ENCODE peak calls at places on chromosome 10, in seven cellular contexts. One of them, this sample, is unnamed.

GRCh38 chr10:82660983-82661382 is 786.0 kb downstream of the NRG3 start:
- DNase-seq in Caco-2: no peak
- DNase-seq in thoracic aorta: no peak
- DNase-seq in skeletal muscle cell: no peak
- DNase-seq in GM12865: no peak
- DNase-seq in adipocyte: no peak
- DNase-seq in uterus: no peak
- DNase-seq in this sample: no peak

GRCh38 chr10:113290137-113290536 is 262.7 kb upstream of the HABP2 start:
- DNase-seq in thoracic aorta: no peak
- DNase-seq in uterus: no peak
- DNase-seq in GM12865: no peak
- DNase-seq in Caco-2: no peak
- DNase-seq in adipocyte: no peak
- DNase-seq in skeletal muscle cell: no peak
- DNase-seq in this sample: no peak

GRCh38 chr10:103197177-103197576 is 4.1 kb upstream of the NT5C2 start:
- DNase-seq in thoracic aorta: peak
- DNase-seq in GM12865: no peak
- DNase-seq in skeletal muscle cell: no peak
- DNase-seq in Caco-2: no peak
- DNase-seq in adipocyte: peak
- DNase-seq in uterus: no peak
- DNase-seq in this sample: no peak

GRCh38 chr10:117216611-117217195 is 19.4 kb downstream of the KCNK18 start:
- DNase-seq in skeletal muscle cell: peak
- DNase-seq in Caco-2: peak
- DNase-seq in uterus: peak
- DNase-seq in thoracic aorta: no peak
- DNase-seq in adipocyte: peak
- DNase-seq in GM12865: peak
- DNase-seq in this sample: peak

GRCh38 chr10:28838908-28839307 is 161.6 kb downstream of the BAMBI start:
- DNase-seq in GM12865: no peak
- DNase-seq in skeletal muscle cell: no peak
- DNase-seq in uterus: no peak
- DNase-seq in thoracic aorta: no peak
- DNase-seq in Caco-2: peak
- DNase-seq in adipocyte: no peak
- DNase-seq in this sample: no peak

GRCh38 chr10:30185916-30186315 is 126.5 kb upstream of the JCAD start:
- DNase-seq in GM12865: no peak
- DNase-seq in Caco-2: no peak
- DNase-seq in adipocyte: peak
- DNase-seq in thoracic aorta: no peak
- DNase-seq in uterus: no peak
- DNase-seq in skeletal muscle cell: peak
- DNase-seq in this sample: no peak

GRCh38 chr10:122173337-122173736 is 97.8 kb upstream of the BTBD16 start:
- DNase-seq in skeletal muscle cell: no peak
- DNase-seq in GM12865: no peak
- DNase-seq in adipocyte: no peak
- DNase-seq in Caco-2: no peak
- DNase-seq in thoracic aorta: no peak
- DNase-seq in uterus: no peak
- DNase-seq in this sample: no peak

GRCh38 chr10:89426230-89426868 is 12.0 kb downstream of the IFIT5 start:
- DNase-seq in Caco-2: no peak
- DNase-seq in adipocyte: peak
- DNase-seq in uterus: no peak
- DNase-seq in thoracic aorta: no peak
- DNase-seq in GM12865: peak
- DNase-seq in skeletal muscle cell: no peak
- DNase-seq in this sample: no peak

GRCh38 chr10:482036-482435 is 207.4 kb downstream of the DIP2C start:
- DNase-seq in skeletal muscle cell: no peak
- DNase-seq in GM12865: no peak
- DNase-seq in adipocyte: no peak
- DNase-seq in Caco-2: no peak
- DNase-seq in thoracic aorta: no peak
- DNase-seq in uterus: no peak
- DNase-seq in this sample: no peak

GRCh38 chr10:78830062-78830974 is 238.4 kb upstream of the ZMIZ1 start:
- DNase-seq in skeletal muscle cell: no peak
- DNase-seq in Caco-2: no peak
- DNase-seq in thoracic aorta: no peak
- DNase-seq in GM12865: no peak
- DNase-seq in uterus: no peak
- DNase-seq in adipocyte: peak
- DNase-seq in this sample: no peak

GRCh38 chr10:101840102-101840684 is 3.4 kb downstream of the KCNIP2 start:
- DNase-seq in adipocyte: peak
- DNase-seq in Caco-2: no peak
- DNase-seq in skeletal muscle cell: no peak
- DNase-seq in thoracic aorta: no peak
- DNase-seq in uterus: no peak
- DNase-seq in GM12865: peak
- DNase-seq in this sample: no peak
- H3K4me3 ChIP-seq in adipocyte: peak
- H3K4me3 ChIP-seq in Caco-2: peak
- H3K4me3 ChIP-seq in skeletal muscle cell: peak
- H3K4me3 ChIP-seq in thoracic aorta: peak
- H3K4me3 ChIP-seq in uterus: no peak
- H3K4me3 ChIP-seq in GM12865: peak
- H3K4me3 ChIP-seq in this sample: peak

GRCh38 chr10:75406158-75407065 is 4.8 kb upstream of the ZNF503 start:
- DNase-seq in Caco-2: no peak
- DNase-seq in skeletal muscle cell: no peak
- DNase-seq in uterus: no peak
- DNase-seq in thoracic aorta: no peak
- DNase-seq in adipocyte: no peak
- DNase-seq in GM12865: no peak
- DNase-seq in this sample: peak

GRCh38 chr10:75408512-75408881 is 6.9 kb upstream of the ZNF503 start:
- DNase-seq in adipocyte: peak
- DNase-seq in skeletal muscle cell: no peak
- DNase-seq in Caco-2: no peak
- DNase-seq in GM12865: no peak
- DNase-seq in thoracic aorta: no peak
- DNase-seq in uterus: peak
- DNase-seq in this sample: no peak

GRCh38 chr10:75407716-75408511 is 6.3 kb upstream of the ZNF503 start:
- DNase-seq in adipocyte: peak
- DNase-seq in skeletal muscle cell: no peak
- DNase-seq in uterus: peak
- DNase-seq in GM12865: no peak
- DNase-seq in thoracic aorta: no peak
- DNase-seq in Caco-2: no peak
- DNase-seq in this sample: peak

GRCh38 chr10:75405201-75406143 is 3.9 kb upstream of the ZNF503 start:
- DNase-seq in skeletal muscle cell: no peak
- DNase-seq in GM12865: no peak
- DNase-seq in thoracic aorta: no peak
- DNase-seq in Caco-2: peak
- DNase-seq in uterus: peak
- DNase-seq in adipocyte: no peak
- DNase-seq in this sample: no peak

DNA sequence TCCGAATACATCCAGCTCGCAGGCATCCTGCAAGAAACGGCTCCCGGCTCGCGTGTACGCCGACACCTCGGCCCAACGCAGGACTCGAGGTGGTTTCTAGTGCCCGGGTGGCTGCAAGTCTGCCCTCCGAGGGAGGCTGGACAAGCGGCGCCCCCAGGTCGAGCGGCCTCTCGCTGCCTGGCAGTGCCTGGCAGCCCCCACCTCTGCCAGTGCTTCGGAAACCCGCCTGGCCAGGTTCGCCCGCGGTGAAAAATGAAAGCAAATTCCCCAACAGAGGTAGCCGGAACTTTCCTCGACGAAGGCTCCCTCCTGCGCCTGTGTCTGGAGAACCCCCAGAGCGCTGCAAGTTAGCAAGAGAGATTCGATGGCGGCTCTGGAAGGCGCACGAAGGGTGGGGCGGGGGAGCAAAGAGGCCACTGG is 5.7 kb upstream of the ZNF503 start:
- DNase-seq in thoracic aorta: no peak
- DNase-seq in Caco-2: no peak
- DNase-seq in skeletal muscle cell: no peak
- DNase-seq in adipocyte: no peak
- DNase-seq in GM12865: no peak
- DNase-seq in uterus: peak
- DNase-seq in this sample: no peak
- H3K4me3 ChIP-seq in thoracic aorta: peak
- H3K4me3 ChIP-seq in Caco-2: no peak
- H3K4me3 ChIP-seq in skeletal muscle cell: no peak
- H3K4me3 ChIP-seq in adipocyte: peak
- H3K4me3 ChIP-seq in GM12865: no peak
- H3K4me3 ChIP-seq in uterus: peak
- H3K4me3 ChIP-seq in this sample: no peak

DNA sequence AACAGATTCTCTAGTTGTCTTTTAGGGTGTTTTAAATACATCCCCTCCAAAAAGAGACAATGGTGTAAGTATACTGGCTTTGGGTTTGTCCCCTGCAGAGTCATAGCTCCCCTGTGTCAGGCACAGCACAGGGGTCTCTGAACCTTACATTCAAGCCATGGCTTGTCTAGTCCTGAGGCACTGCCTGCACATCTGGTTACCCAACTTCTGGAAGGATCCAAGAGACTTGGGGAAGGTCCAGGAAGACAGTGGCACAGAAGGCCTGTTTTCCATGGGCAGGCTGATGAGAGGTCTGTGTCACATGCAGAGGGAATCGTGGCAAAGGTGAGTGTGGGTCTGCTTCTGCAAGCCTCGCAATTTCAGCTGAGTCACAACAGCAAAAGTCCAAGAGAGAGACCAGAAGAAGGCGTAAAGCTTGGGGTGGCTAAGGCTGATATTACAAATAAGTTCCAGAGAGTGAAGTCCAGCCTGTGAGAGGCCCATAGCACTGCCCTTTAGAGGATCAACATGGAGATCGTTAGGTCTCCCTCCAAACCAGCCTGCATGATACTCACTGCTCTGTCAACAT is 28.3 kb upstream of the BMPR1A start:
- DNase-seq in adipocyte: no peak
- DNase-seq in skeletal muscle cell: no peak
- DNase-seq in uterus: no peak
- DNase-seq in GM12865: no peak
- DNase-seq in Caco-2: no peak
- DNase-seq in thoracic aorta: no peak
- DNase-seq in this sample: no peak
- H3K4me3 ChIP-seq in adipocyte: no peak
- H3K4me3 ChIP-seq in skeletal muscle cell: no peak
- H3K4me3 ChIP-seq in uterus: no peak
- H3K4me3 ChIP-seq in GM12865: no peak
- H3K4me3 ChIP-seq in Caco-2: no peak
- H3K4me3 ChIP-seq in thoracic aorta: no peak
- H3K4me3 ChIP-seq in this sample: no peak

GRCh38 chr10:34526758-34527730 is 288.1 kb downstream of the PARD3 start:
- DNase-seq in uterus: no peak
- DNase-seq in skeletal muscle cell: peak
- DNase-seq in GM12865: peak
- DNase-seq in Caco-2: no peak
- DNase-seq in adipocyte: peak
- DNase-seq in thoracic aorta: no peak
- DNase-seq in this sample: peak
- H3K4me3 ChIP-seq in uterus: no peak
- H3K4me3 ChIP-seq in skeletal muscle cell: no peak
- H3K4me3 ChIP-seq in GM12865: no peak
- H3K4me3 ChIP-seq in Caco-2: no peak
- H3K4me3 ChIP-seq in adipocyte: peak
- H3K4me3 ChIP-seq in thoracic aorta: peak
- H3K4me3 ChIP-seq in this sample: no peak

GRCh38 chr10:120514035-120514620 is 57.1 kb downstream of the PLPP4 start:
- DNase-seq in Caco-2: peak
- DNase-seq in uterus: no peak
- DNase-seq in adipocyte: peak
- DNase-seq in GM12865: peak
- DNase-seq in thoracic aorta: no peak
- DNase-seq in skeletal muscle cell: no peak
- DNase-seq in this sample: no peak

GRCh38 chr10:120514959-120515358 is 57.9 kb downstream of the PLPP4 start:
- DNase-seq in skeletal muscle cell: no peak
- DNase-seq in GM12865: no peak
- DNase-seq in uterus: no peak
- DNase-seq in adipocyte: no peak
- DNase-seq in thoracic aorta: no peak
- DNase-seq in Caco-2: no peak
- DNase-seq in this sample: no peak

GRCh38 chr10:120516426-120516825 is 59.4 kb downstream of the PLPP4 start:
- DNase-seq in skeletal muscle cell: no peak
- DNase-seq in adipocyte: no peak
- DNase-seq in GM12865: no peak
- DNase-seq in uterus: no peak
- DNase-seq in thoracic aorta: no peak
- DNase-seq in Caco-2: no peak
- DNase-seq in this sample: no peak

GRCh38 chr10:120511165-120511564 is 54.1 kb downstream of the PLPP4 start:
- DNase-seq in thoracic aorta: no peak
- DNase-seq in Caco-2: no peak
- DNase-seq in skeletal muscle cell: no peak
- DNase-seq in adipocyte: no peak
- DNase-seq in GM12865: no peak
- DNase-seq in uterus: no peak
- DNase-seq in this sample: no peak

GRCh38 chr10:120513307-120513706 is 56.3 kb downstream of the PLPP4 start:
- DNase-seq in GM12865: no peak
- DNase-seq in thoracic aorta: no peak
- DNase-seq in adipocyte: no peak
- DNase-seq in uterus: no peak
- DNase-seq in skeletal muscle cell: no peak
- DNase-seq in Caco-2: no peak
- DNase-seq in this sample: no peak
- H3K4me3 ChIP-seq in GM12865: no peak
- H3K4me3 ChIP-seq in thoracic aorta: no peak
- H3K4me3 ChIP-seq in adipocyte: no peak
- H3K4me3 ChIP-seq in uterus: no peak
- H3K4me3 ChIP-seq in skeletal muscle cell: no peak
- H3K4me3 ChIP-seq in Caco-2: no peak
- H3K4me3 ChIP-seq in this sample: no peak

GRCh38 chr10:129956902-129957673 is 7.0 kb downstream of the EBF3 start:
- DNase-seq in GM12865: no peak
- DNase-seq in Caco-2: no peak
- DNase-seq in thoracic aorta: no peak
- DNase-seq in uterus: no peak
- DNase-seq in skeletal muscle cell: no peak
- DNase-seq in adipocyte: no peak
- DNase-seq in this sample: no peak

GRCh38 chr10:129958686-129959543 is 5.2 kb downstream of the EBF3 start:
- DNase-seq in uterus: peak
- DNase-seq in Caco-2: no peak
- DNase-seq in adipocyte: no peak
- DNase-seq in GM12865: no peak
- DNase-seq in thoracic aorta: no peak
- DNase-seq in skeletal muscle cell: no peak
- DNase-seq in this sample: no peak

GRCh38 chr10:129959544-129960492 is 4.3 kb downstream of the EBF3 start:
- DNase-seq in adipocyte: no peak
- DNase-seq in thoracic aorta: no peak
- DNase-seq in Caco-2: no peak
- DNase-seq in skeletal muscle cell: no peak
- DNase-seq in uterus: peak
- DNase-seq in GM12865: no peak
- DNase-seq in this sample: no peak

GRCh38 chr10:129956285-129956649 is 7.8 kb downstream of the EBF3 start:
- DNase-seq in Caco-2: no peak
- DNase-seq in thoracic aorta: no peak
- DNase-seq in adipocyte: no peak
- DNase-seq in skeletal muscle cell: no peak
- DNase-seq in uterus: no peak
- DNase-seq in GM12865: no peak
- DNase-seq in this sample: no peak

GRCh38 chr10:129958118-129958685 is 5.9 kb downstream of the EBF3 start:
- DNase-seq in adipocyte: no peak
- DNase-seq in skeletal muscle cell: no peak
- DNase-seq in Caco-2: no peak
- DNase-seq in uterus: no peak
- DNase-seq in GM12865: no peak
- DNase-seq in thoracic aorta: no peak
- DNase-seq in this sample: no peak
- H3K4me3 ChIP-seq in adipocyte: peak
- H3K4me3 ChIP-seq in skeletal muscle cell: peak
- H3K4me3 ChIP-seq in Caco-2: no peak
- H3K4me3 ChIP-seq in uterus: no peak
- H3K4me3 ChIP-seq in GM12865: no peak
- H3K4me3 ChIP-seq in thoracic aorta: peak
- H3K4me3 ChIP-seq in this sample: no peak